ENCODE peak calls at places on chromosomes 7 and 10, in five cellular contexts. C is sciatic nerve, U is DMS153, W is endothelial cell, R is NCI-H226. J is an unnamed sample.

GRCh38 chr7:29363636-29364425 is 169.3 kb downstream of the CHN2 start:
- DNase-seq in C (no peak), U (no peak), W (no peak), R (peak; percentile 17), J (no peak)

GRCh38 chr10:10786334-10787090 is 231.2 kb upstream of the CELF2 start:
- DNase-seq in C (no peak), U (no peak), W (no peak), R (peak; percentile 75), J (peak; percentile 55)

GRCh38 chr10:30495687-30496086 is 61.7 kb downstream of the MAP3K8 start:
- DNase-seq in C (no peak), U (no peak), W (no peak), R (no peak), J (no peak)

GRCh38 chr7:16071246-16071857 is 350.0 kb downstream of the CRPPA start:
- DNase-seq in C (no peak), U (peak; percentile 42), W (peak; percentile 15), R (peak; percentile 58), J (peak; percentile 65)

GRCh38 chr10:94963901-94964300 is 25.4 kb downstream of the CYP2C9 start:
- DNase-seq in C (no peak), U (no peak), W (peak; percentile 12), R (no peak), J (peak; percentile 45)

GRCh38 chr7:90681336-90682019 is 85.4 kb downstream of the CDK14 start:
- DNase-seq in C (no peak), U (no peak), W (no peak), R (no peak), J (no peak)

GRCh38 chr7:73618538-73618937 is 5.8 kb downstream of the MLXIPL start:
- DNase-seq in C (no peak), U (no peak), W (no peak), R (no peak), J (no peak)

GRCh38 chr10:116756277-116756676 is 13.9 kb upstream of the HSPA12A start:
- DNase-seq in C (peak; percentile 82), U (no peak), W (no peak), R (no peak), J (no peak)

GRCh38 chr7:151814400-151814914 is 62.5 kb downstream of the PRKAG2 start:
- DNase-seq in C (no peak), U (no peak), W (no peak), R (no peak), J (no peak)

GRCh38 chr10:17075975-17076374 is 53.6 kb downstream of the CUBN start:
- DNase-seq in C (no peak), U (no peak), W (no peak), R (no peak), J (no peak)

GRCh38 chr7:54940748-54941147 is 78.1 kb upstream of the EGFR start:
- DNase-seq in C (no peak), U (no peak), W (no peak), R (no peak), J (no peak)

GRCh38 chr7:17019106-17019505 is 137.3 kb upstream of the AGR3 start:
- DNase-seq in C (no peak), U (no peak), W (no peak), R (no peak), J (no peak)

GRCh38 chr7:100509213-100509612 is 25.5 kb downstream of the NYAP1 start:
- DNase-seq in C (peak; percentile 82), U (no peak), W (no peak), R (peak; percentile 95), J (peak; percentile 46)

J was measured in HT1080.